ENCODE peak calls at places on chromosome 19, in five cellular contexts. W is kidney epithelial cell, K is astrocyte of the cerebellum, X is neural progenitor cell, V is endothelial cell of umbilical vein. L is an unnamed sample.

GRCh38 chr19:883661-884211 is 9.3 kb downstream of the MED16 start:
- DNase-seq in W (no peak), K (no peak), X (no peak), V (no peak), L (no peak)

GRCh38 chr19:55253264-55253663 is 5.6 kb downstream of the PPP6R1 start:
- DNase-seq in W (no peak), K (no peak), X (no peak), V (no peak), L (no peak)

GRCh38 chr19:3285647-3286176 is 61.3 kb downstream of the CELF5 start:
- DNase-seq in W (no peak), K (no peak), X (no peak), V (no peak), L (no peak)

GRCh38 chr19:4123615-4124568 is at the start of gene MAP2K2:
- DNase-seq in W (peak; percentile 28), K (peak; percentile 59), X (peak; percentile 98), V (peak; percentile 89), L (peak; percentile 31)

GRCh38 chr19:51441410-51442390 is 16.6 kb downstream of the SIGLEC8 start:
- DNase-seq in W (no peak), K (no peak), X (no peak), V (no peak), L (no peak)

GRCh38 chr19:20154636-20155035 is 12.4 kb upstream of the ZNF486 start:
- DNase-seq in W (no peak), K (no peak), X (no peak), V (no peak), L (no peak)

GRCh38 chr19:18253716-18254115 is 20.5 kb downstream of the IQCN start:
- DNase-seq in W (no peak), K (no peak), X (no peak), V (no peak), L (no peak)

GRCh38 chr19:42311612-42312160 is 1.4 kb upstream of the TMEM145 start:
- DNase-seq in W (no peak), K (no peak), X (peak; percentile 45), V (no peak), L (no peak)

GRCh38 chr19:51102991-51103390 is 5.2 kb downstream of the CTU1 start:
- DNase-seq in W (no peak), K (no peak), X (no peak), V (no peak), L (no peak)

GRCh38 chr19:4224470-4224869 is 4.9 kb upstream of the EBI3 start:
- DNase-seq in W (no peak), K (no peak), X (no peak), V (no peak), L (no peak)

GRCh38 chr19:41940443-41941409 is 12.5 kb upstream of the ERFL start:
- DNase-seq in W (no peak), K (no peak), X (no peak), V (no peak), L (no peak)

GRCh38 chr19:49920624-49921363 is 8.2 kb upstream of the ATF5 start:
- DNase-seq in W (no peak), K (no peak), X (no peak), V (no peak), L (no peak)

GRCh38 chr19:38375098-38375493 is 725 bp downstream of the PSMD8 start:
- DNase-seq in W (no peak), K (no peak), X (no peak), V (no peak), L (no peak)

GRCh38 chr19:22144394-22144793 is 52.4 kb downstream of the ZNF676 start:
- DNase-seq in W (no peak), K (no peak), X (peak; percentile 27), V (no peak), L (no peak)

GRCh38 chr19:55454787-55455243 is 6.6 kb downstream of the ISOC2 start:
- DNase-seq in W (no peak), K (no peak), X (peak; percentile 71), V (peak; percentile 22), L (no peak)

GRCh38 chr19:2449019-2449418 is 7.7 kb downstream of the LMNB2 start:
- DNase-seq in W (no peak), K (no peak), X (no peak), V (no peak), L (no peak)

GRCh38 chr19:10295305-10295846 is 5.6 kb downstream of the ICAM5 start:
- DNase-seq in W (no peak), K (no peak), X (peak; percentile 46), V (peak; percentile 35), L (no peak)

GRCh38 chr19:2253106-2254051 is 2.8 kb downstream of the JSRP1 start:
- DNase-seq in W (no peak), K (no peak), X (peak; percentile 83), V (no peak), L (no peak)

GRCh38 chr19:41877916-41878905 is 1.1 kb downstream of the CD79A start:
- DNase-seq in W (no peak), K (no peak), X (no peak), V (no peak), L (no peak)

GRCh38 chr19:4069331-4069959 is 2.7 kb upstream of the ZBTB7A start:
- DNase-seq in W (no peak), K (no peak), X (no peak), V (no peak), L (no peak)

GRCh38 chr19:14835011-14835410 is at the start of the genes OR7A5 and OR7C1:
- DNase-seq in W (no peak), K (no peak), X (no peak), V (no peak), L (no peak)

GRCh38 chr19:55641376-55642152 is 762 bp downstream of the ZNF580 start:
- DNase-seq in W (no peak), K (no peak), X (peak; percentile 64), V (no peak), L (no peak)

GRCh38 chr19:38977445-38978314 is 2.1 kb upstream of the FBXO17 start:
- DNase-seq in W (no peak), K (no peak), X (no peak), V (no peak), L (no peak)

GRCh38 chr19:2477141-2477710 is 1.3 kb downstream of the GADD45B start:
- DNase-seq in W (no peak), K (no peak), X (peak; percentile 44), V (no peak), L (no peak)

GRCh38 chr19:44820648-44821609 is 12.0 kb downstream of the BCAM start:
- DNase-seq in W (no peak), K (no peak), X (no peak), V (peak; percentile 50), L (no peak)

GRCh38 chr19:23415034-23415433 is 19.8 kb upstream of the ZNF91 start:
- DNase-seq in W (no peak), K (no peak), X (peak; percentile 42), V (no peak), L (no peak)

GRCh38 chr19:4598712-4599111 is 39.2 kb upstream of the SEMA6B start:
- DNase-seq in W (no peak), K (no peak), X (peak; percentile 74), V (no peak), L (no peak)

GRCh38 chr19:47514151-47514868 is 553 bp downstream of the NAPA start:
- DNase-seq in W (no peak), K (no peak), X (peak; percentile 35), V (no peak), L (no peak)

GRCh38 chr19:48900477-48901452 is 653 bp downstream of the NUCB1 start:
- DNase-seq in W (no peak), K (no peak), X (no peak), V (peak; percentile 29), L (no peak)

GRCh38 chr19:41443813-41444455 is 978 bp downstream of the ERICH4 start:
- DNase-seq in W (no peak), K (no peak), X (no peak), V (no peak), L (no peak)

GRCh38 chr19:38162094-38162493 is 61.9 kb downstream of the DPF1 start:
- DNase-seq in W (no peak), K (no peak), X (no peak), V (no peak), L (no peak)

DNA sequence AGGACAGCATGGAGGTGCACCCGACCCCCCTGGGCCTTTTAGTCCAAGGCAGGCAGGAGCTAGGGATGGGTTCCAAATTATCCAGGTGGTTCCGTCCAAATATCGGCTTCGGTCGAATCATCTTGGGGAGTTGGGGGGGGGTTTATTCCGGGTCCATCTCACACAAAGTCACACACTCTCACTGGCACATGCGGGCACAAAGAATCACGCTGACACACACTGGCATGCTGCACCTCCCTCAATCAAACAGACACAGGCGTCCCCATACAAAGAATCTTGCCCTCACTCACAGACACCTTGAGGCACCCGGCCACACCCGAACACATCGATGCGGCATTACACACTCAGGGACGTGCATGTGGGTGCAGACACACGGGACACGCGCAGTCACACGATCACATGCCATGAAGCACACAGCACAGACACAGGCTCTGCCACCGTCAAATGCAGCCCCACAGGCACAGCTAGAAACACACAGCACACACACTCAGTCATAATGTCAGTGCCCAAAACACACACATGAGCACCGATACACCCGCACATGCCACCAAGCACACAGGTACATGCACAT is 7.8 kb downstream of the NFIX start:
- DNase-seq in W (no peak), K (no peak), X (no peak), V (no peak), L (no peak)
- H3K4me3 ChIP-seq in W (no peak overlapping the region), K (peak overlapping the region; percentile 28), X (no peak overlapping the region), V (no peak overlapping the region), L (no peak overlapping the region)

GRCh38 chr19:7910321-7911161 is 4.1 kb upstream of the TGFBR3L start:
- DNase-seq in W (no peak), K (no peak), X (no peak), V (no peak), L (no peak)
- H3K4me3 ChIP-seq in W (no peak overlapping the region), K (no peak overlapping the region), X (no peak overlapping the region), V (no peak overlapping the region), L (no peak overlapping the region)

GRCh38 chr19:46481187-46481586 is 9.8 kb upstream of the PNMA8A start:
- DNase-seq in W (no peak), K (no peak), X (no peak), V (no peak), L (no peak)
- H3K4me3 ChIP-seq in W (no peak overlapping the region), K (no peak overlapping the region), X (no peak overlapping the region), V (no peak overlapping the region), L (no peak overlapping the region)

DNA sequence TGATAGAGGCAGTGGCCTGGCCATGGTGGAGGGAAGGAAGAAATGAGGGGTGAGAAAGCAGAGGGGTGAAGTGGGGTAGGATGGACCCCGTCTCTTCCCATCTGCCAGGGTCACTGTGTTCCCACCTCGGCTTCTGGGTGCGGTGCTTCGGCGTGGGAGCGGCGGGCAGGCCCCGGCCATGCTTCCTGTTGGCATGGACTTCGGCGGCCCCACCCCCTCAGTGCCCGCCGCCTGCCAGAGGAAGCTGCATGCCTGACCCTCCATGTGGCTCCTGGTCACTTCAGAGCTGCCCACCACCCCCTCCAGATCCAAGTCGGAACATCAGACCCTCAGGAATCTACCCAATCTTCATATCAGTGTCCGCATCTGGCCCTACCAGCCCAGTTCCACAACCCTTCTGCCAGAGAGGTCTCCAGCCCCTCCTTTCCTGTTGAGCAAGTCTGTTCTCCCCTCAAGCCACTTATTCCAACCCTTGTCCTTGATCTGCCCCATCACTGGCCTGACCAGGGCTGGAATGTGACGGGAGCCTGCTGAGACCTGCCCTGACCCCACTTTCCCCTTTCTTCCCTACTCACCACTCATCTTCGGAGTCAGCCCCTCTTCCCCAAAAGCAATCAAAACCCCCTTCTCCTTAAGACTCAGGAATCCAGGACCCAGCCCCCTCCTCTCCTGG is 1.5 kb downstream of the KCNN4 start:
- DNase-seq in W (no peak), K (no peak), X (no peak), V (no peak), L (no peak)
- H3K4me3 ChIP-seq in W (no peak overlapping the region), K (no peak overlapping the region), X (no peak overlapping the region), V (no peak overlapping the region), L (peak overlapping the region; percentile 48)

GRCh38 chr19:43474487-43474886 is 9.1 kb upstream of the LYPD3 start:
- DNase-seq in W (no peak), K (no peak), X (no peak), V (no peak), L (no peak)
- H3K4me3 ChIP-seq in W (no peak overlapping the region), K (no peak overlapping the region), X (peak overlapping the region; percentile 40), V (no peak overlapping the region), L (no peak overlapping the region)